ENCODE peak calls at places on chromosomes 11 and 22, in five cellular contexts. I is A549, Q is K562, O is GM12878, L is SK-N-SH. U is an unnamed sample.

GRCh38 chr22:37627545-37627944 is 11.9 kb upstream of the SH3BP1 start:
- DNase-seq in Q (no peak), L (no peak), O (no peak), I (no peak), U (no peak)

GRCh38 chr11:14908214-14908880 is 16.3 kb upstream of the CYP2R1 start:
- DNase-seq in I (peak; percentile 64), L (peak; percentile 55), Q (peak; percentile 45), O (no peak), U (peak; percentile 34)

GRCh38 chr11:94734563-94735275 is 33.4 kb upstream of the AMOTL1 start:
- DNase-seq in L (no peak), Q (no peak), O (no peak), I (peak; percentile 36), U (no peak)

GRCh38 chr22:46004105-46004866 is 27.3 kb upstream of the WNT7B start:
- DNase-seq in L (no peak), O (no peak), I (no peak), Q (no peak), U (no peak)

GRCh38 chr11:95299078-95299611 is 68.1 kb upstream of the SESN3 start:
- DNase-seq in L (no peak), O (no peak), Q (no peak), I (no peak), U (no peak)

GRCh38 chr11:64911689-64912088 is 5.3 kb downstream of the ATG2A start:
- DNase-seq in L (no peak), O (no peak), Q (no peak), I (no peak), U (no peak)

GRCh38 chr22:25690798-25691197 is 51.2 kb upstream of the MYO18B start:
- DNase-seq in Q (no peak), O (no peak), I (no peak), L (no peak), U (no peak)

GRCh38 chr22:37069319-37069718 is 17.8 kb downstream of the KCTD17 start:
- DNase-seq in Q (no peak), L (no peak), O (no peak), I (no peak), U (no peak)

GRCh38 chr11:27926469-27926868 is 181.5 kb downstream of the KIF18A start:
- DNase-seq in Q (no peak), L (no peak), I (no peak), O (no peak), U (no peak)

GRCh38 chr22:22343603-22344276 is 99.2 kb downstream of the VPREB1 start:
- DNase-seq in L (no peak), Q (no peak), O (no peak), I (no peak), U (no peak)

GRCh38 chr22:22030493-22031182 is 48.1 kb upstream of the TOP3B start:
- DNase-seq in I (peak; percentile 14), Q (peak; percentile 69), O (peak; percentile 84), L (peak; percentile 32), U (peak; percentile 50)

GRCh38 chr11:128052912-128053641 is 534.3 kb downstream of the ETS1 start:
- DNase-seq in L (peak; percentile 15), I (no peak), Q (no peak), O (no peak), U (peak; percentile 77)

GRCh38 chr22:46376096-46376495 is 40.6 kb downstream of the TRMU start:
- DNase-seq in Q (no peak), L (no peak), O (no peak), I (no peak), U (no peak)

DNA sequence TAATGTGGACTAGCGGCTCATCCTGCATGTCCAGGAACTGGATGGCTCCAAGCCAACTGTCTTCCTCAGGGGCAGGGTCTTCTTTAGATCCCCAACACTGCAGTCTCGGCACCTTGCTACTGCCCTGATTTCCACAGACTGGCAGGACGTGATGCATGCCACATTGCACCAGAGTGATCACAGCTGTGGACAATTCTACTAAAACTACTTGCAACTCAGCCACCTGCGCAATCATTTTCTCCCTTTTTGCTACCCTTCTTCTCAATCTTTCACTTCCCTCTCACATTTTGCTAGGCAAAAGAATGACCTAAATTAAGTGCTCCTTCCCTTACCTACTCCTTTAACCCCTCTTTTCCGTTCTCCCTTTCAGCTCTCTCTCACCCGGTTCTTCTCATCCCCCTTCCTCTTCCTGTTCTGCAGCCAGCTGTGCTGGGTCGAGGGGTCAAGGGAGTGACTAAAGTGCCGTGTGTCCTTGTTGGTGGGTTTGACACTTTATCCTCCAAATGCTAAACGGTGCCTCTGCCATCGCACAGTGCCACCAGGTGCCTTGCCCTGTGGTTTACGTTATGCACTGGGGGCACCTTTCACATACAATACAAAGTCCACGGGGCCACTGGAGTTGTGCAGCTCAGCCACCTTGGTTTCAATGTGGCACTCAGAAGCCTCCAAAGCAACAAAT is 11.5 kb upstream of the PEX26 start:
- DNase-seq in I (no peak), Q (no peak), O (no peak), L (no peak), U (no peak)
- H3K4me2 ChIP-seq in I (no peak overlapping the region), Q (no peak overlapping the region), O (peak overlapping the region; percentile 51), L (no peak overlapping the region), U (no peak overlapping the region)

DNA sequence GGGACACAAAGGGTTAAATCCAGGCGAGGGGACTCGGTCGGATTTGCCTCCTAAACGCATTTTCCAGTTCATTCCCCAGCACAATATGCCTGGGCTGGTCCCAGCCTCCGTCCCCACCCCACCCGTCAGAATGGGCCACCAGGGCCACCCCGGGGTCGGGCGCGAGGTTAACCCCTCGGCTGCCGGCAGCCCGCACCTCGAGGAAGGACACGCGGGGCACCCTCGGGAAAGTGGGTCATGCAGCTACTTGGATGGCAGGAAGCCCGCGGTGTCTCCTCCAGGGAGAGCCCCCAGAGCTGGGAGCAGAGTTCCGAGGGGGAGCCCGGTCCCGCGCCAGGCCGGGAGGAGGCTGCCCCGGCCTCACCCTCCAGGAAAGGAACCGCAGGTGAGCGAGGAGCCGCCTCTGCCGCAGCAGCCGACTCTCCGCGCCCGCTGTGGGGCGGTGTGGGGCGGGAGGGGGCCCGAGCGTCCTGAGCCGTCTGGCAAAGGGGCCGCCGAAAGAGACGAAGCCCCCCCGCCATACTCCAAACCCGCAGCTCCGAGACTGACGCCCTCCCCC is 1.4 kb downstream of the NECTIN1 start:
- DNase-seq in L (peak; percentile 74), O (no peak), Q (peak; percentile 45), I (no peak), U (no peak)
- TF ChIP-seq CTCF in L (no peak), O (peak; percentile 48), Q (no peak), I (peak; percentile 25), U (peak; percentile 12)

DNA sequence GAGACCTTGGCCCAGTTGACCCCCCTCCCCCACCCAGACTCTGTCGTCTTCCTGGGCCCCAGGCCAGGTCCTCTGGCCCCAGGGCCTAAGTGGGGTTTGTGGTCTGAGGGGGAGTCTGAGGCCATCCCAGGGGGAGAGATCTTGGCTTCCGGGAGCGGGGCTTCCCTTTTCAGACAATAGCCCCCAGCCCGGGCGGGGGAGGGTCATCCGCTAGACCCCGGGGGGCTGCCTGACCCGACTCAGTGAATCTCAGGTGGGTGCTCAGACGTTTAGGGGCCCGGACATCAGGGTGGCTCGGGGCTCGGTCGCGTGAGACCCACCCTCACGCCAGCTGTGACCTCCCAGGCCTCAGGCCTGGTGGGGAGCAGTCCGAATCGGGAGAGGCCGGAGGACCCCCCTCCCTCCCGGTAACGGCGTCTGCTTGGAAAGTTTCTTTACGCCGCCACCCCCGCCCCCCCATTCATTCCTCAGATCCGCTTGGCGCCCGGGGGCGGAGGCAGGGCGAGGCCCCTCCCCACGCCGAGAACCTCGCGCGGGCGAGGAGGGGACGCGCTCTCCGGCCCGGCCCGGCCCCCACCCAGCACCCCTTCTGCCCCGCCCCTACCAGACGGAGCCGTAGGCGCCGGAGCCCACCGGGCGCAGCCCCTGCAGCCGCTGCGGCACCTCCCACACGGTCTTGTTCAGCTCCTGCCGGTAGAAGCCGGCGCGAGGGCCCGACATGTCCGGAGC is 443 bp downstream of the MAPK11 start:
- DNase-seq in Q (peak; percentile 73), I (no peak), L (peak; percentile 90), O (no peak), U (peak; percentile 31)
- TF ChIP-seq RCOR1 in Q (no peak), I (no peak), L (no peak), O (no peak), U (no peak)

GRCh38 chr11:68017858-68018729 is 8.0 kb downstream of the ALDH3B1 start:
- DNase-seq in I (peak; percentile 65), Q (no peak), O (no peak), L (no peak), U (no peak)

GRCh38 chr11:68015467-68015866 is 5.3 kb downstream of the ALDH3B1 start:
- DNase-seq in I (no peak), O (no peak), L (no peak), Q (no peak), U (no peak)

GRCh38 chr11:68016904-68017817 is 7.0 kb downstream of the ALDH3B1 start:
- DNase-seq in O (no peak), L (no peak), I (peak; percentile 90), Q (no peak), U (no peak)

GRCh38 chr11:68014966-68015447 is 4.9 kb downstream of the ALDH3B1 start:
- DNase-seq in Q (no peak), O (no peak), L (no peak), I (no peak), U (no peak)

GRCh38 chr11:68016161-68016903 is 6.2 kb downstream of the ALDH3B1 start:
- DNase-seq in O (no peak), L (no peak), Q (no peak), I (no peak), U (no peak)
- H3K4me2 ChIP-seq in O (no peak overlapping the region), L (no peak overlapping the region), Q (no peak overlapping the region), I (peak overlapping the region; percentile 96), U (no peak overlapping the region)

GRCh38 chr11:105156720-105157119 is 17.2 kb upstream of the CARD18 start:
- DNase-seq in O (no peak), Q (no peak), I (no peak), L (no peak), U (no peak)
- TF ChIP-seq CTCF in O (no peak), Q (no peak), I (no peak), L (no peak), U (no peak)

GRCh38 chr11:2347449-2347848 is 29.7 kb upstream of the CD81 start:
- DNase-seq in L (no peak), I (no peak), O (no peak), Q (no peak), U (no peak)
- TF ChIP-seq RCOR1 in L (no peak), I (no peak), O (no peak), Q (no peak), U (no peak)

DNA sequence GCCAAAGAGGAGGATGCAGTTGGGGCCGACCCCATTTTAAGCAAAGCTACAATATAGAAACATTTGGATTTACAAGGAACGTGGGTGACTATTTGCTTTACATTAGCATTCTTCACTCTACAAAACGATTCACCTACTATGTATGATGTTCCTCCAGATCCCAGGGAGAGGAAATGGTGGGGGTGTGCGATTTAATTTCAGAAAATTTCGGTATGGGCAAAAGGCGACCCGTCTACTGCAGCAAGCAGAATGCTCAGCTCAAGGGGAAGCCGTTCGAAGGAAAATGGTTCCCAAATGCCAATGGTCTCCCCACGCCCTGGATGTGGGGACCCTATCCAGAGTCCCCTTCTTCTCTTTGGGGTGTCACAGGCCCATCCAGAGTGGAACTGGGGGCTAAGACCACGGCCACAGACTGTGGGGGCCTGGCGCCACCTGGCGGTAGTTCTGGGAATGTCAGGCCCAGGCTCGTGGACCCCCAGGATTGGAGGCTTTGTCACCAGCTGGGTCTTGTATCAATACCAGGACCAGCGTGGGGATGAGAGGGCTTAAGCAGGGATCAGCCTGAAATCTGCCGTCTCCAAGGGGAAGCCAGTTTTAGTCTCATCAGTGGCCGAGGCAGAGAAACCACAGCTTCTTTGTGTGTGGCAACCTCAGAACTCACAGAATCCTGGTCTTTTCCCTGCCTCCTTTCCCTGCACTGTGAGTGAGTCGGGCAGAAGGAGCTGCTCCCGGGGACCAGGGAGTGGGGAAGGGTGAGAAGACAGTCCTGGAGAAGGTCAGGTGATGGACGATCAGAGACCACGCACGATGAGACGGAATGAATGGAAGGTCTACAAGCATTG is 8.3 kb downstream of the LRRC10B start:
- DNase-seq in I (peak; percentile 28), O (no peak), Q (peak; percentile 90), L (peak; percentile 93), U (no peak)
- H3K4me2 ChIP-seq in I (peak overlapping the region; percentile 71), O (no peak overlapping the region), Q (peak overlapping the region; percentile 16), L (no peak overlapping the region), U (peak overlapping the region; percentile 66)